ENCODE peak calls at places on chromosomes 2 and 18, in five cellular contexts. One of them, this sample, is unnamed.

GRCh38 chr2:174070281-174070680 is 105.1 kb upstream of the SP3 start:
- DNase-seq in progenitor cell of endocrine pancreas: no peak
- DNase-seq in AG10803: no peak
- DNase-seq in H9: no peak
- DNase-seq in body of pancreas: no peak
- DNase-seq in this sample: no peak

GRCh38 chr18:74526478-74526877 is 7.8 kb upstream of the CNDP1 start:
- DNase-seq in H9: no peak
- DNase-seq in body of pancreas: no peak
- DNase-seq in AG10803: no peak
- DNase-seq in progenitor cell of endocrine pancreas: no peak
- DNase-seq in this sample: no peak

GRCh38 chr2:238242731-238243495 is 3.1 kb upstream of the HES6 start:
- DNase-seq in H9: no peak
- DNase-seq in body of pancreas: peak; percentile 85
- DNase-seq in AG10803: no peak
- DNase-seq in progenitor cell of endocrine pancreas: no peak
- DNase-seq in this sample: no peak

GRCh38 chr2:116680537-116680936 is 1134.0 kb upstream of the DDX18 start:
- DNase-seq in AG10803: no peak
- DNase-seq in progenitor cell of endocrine pancreas: no peak
- DNase-seq in body of pancreas: no peak
- DNase-seq in H9: no peak
- DNase-seq in this sample: no peak

GRCh38 chr2:168849610-168850009 is 40.6 kb downstream of the SPC25 start:
- DNase-seq in AG10803: peak; percentile 27
- DNase-seq in H9: peak; percentile 41
- DNase-seq in body of pancreas: peak; percentile 77
- DNase-seq in progenitor cell of endocrine pancreas: no peak
- DNase-seq in this sample: no peak

GRCh38 chr2:233690444-233690843 is 2.2 kb upstream of the UGT1A6 start:
- DNase-seq in progenitor cell of endocrine pancreas: no peak
- DNase-seq in AG10803: no peak
- DNase-seq in H9: no peak
- DNase-seq in body of pancreas: no peak
- DNase-seq in this sample: no peak

GRCh38 chr2:112493858-112494648 is 12.1 kb downstream of the TTL start:
- DNase-seq in body of pancreas: no peak
- DNase-seq in progenitor cell of endocrine pancreas: no peak
- DNase-seq in H9: no peak
- DNase-seq in AG10803: peak; percentile 78
- DNase-seq in this sample: no peak

GRCh38 chr2:216495656-216496055 is 3.0 kb upstream of the RPL37A start:
- DNase-seq in progenitor cell of endocrine pancreas: no peak
- DNase-seq in body of pancreas: no peak
- DNase-seq in H9: no peak
- DNase-seq in AG10803: peak; percentile 37
- DNase-seq in this sample: no peak

GRCh38 chr18:3111523-3112240 is 98.7 kb upstream of the LPIN2 start:
- DNase-seq in body of pancreas: no peak
- DNase-seq in progenitor cell of endocrine pancreas: no peak
- DNase-seq in AG10803: peak; percentile 32
- DNase-seq in H9: no peak
- DNase-seq in this sample: no peak

GRCh38 chr2:199364153-199364552 is 93.6 kb downstream of the SATB2 start:
- DNase-seq in H9: no peak
- DNase-seq in AG10803: no peak
- DNase-seq in progenitor cell of endocrine pancreas: no peak
- DNase-seq in body of pancreas: no peak
- DNase-seq in this sample: no peak

GRCh38 chr2:133605031-133605773 is 36.9 kb upstream of the NCKAP5 start:
- DNase-seq in AG10803: no peak
- DNase-seq in H9: no peak
- DNase-seq in body of pancreas: no peak
- DNase-seq in progenitor cell of endocrine pancreas: no peak
- DNase-seq in this sample: no peak

GRCh38 chr2:54724150-54724559 is 693 bp downstream of the EML6 start:
- DNase-seq in AG10803: peak; percentile 1
- DNase-seq in body of pancreas: no peak
- DNase-seq in H9: no peak
- DNase-seq in progenitor cell of endocrine pancreas: no peak
- DNase-seq in this sample: no peak

GRCh38 chr2:240402566-240403295 is 32.7 kb upstream of the GPC1 start:
- DNase-seq in progenitor cell of endocrine pancreas: no peak
- DNase-seq in body of pancreas: no peak
- DNase-seq in AG10803: no peak
- DNase-seq in H9: peak; percentile 19
- DNase-seq in this sample: no peak

GRCh38 chr2:218733615-218734021 is 23.0 kb downstream of the TTLL4 start:
- DNase-seq in progenitor cell of endocrine pancreas: no peak
- DNase-seq in AG10803: peak; percentile 85
- DNase-seq in body of pancreas: no peak
- DNase-seq in H9: no peak
- DNase-seq in this sample: no peak

GRCh38 chr18:46485675-46486200 is 171.3 kb downstream of the LOXHD1 start:
- DNase-seq in progenitor cell of endocrine pancreas: no peak
- DNase-seq in AG10803: no peak
- DNase-seq in H9: peak; percentile 23
- DNase-seq in body of pancreas: no peak
- DNase-seq in this sample: no peak

GRCh38 chr2:135163306-135163705 is 111.2 kb downstream of the RAB3GAP1 start:
- DNase-seq in progenitor cell of endocrine pancreas: no peak
- DNase-seq in H9: no peak
- DNase-seq in body of pancreas: no peak
- DNase-seq in AG10803: no peak
- DNase-seq in this sample: no peak

GRCh38 chr2:222610746-222611145 is 45.1 kb downstream of the FARSB start:
- DNase-seq in body of pancreas: no peak
- DNase-seq in H9: no peak
- DNase-seq in progenitor cell of endocrine pancreas: no peak
- DNase-seq in AG10803: peak; percentile 21
- DNase-seq in this sample: no peak
- TF ChIP-seq CTCF in body of pancreas: no peak
- TF ChIP-seq CTCF in H9: no peak
- TF ChIP-seq CTCF in progenitor cell of endocrine pancreas: no peak
- TF ChIP-seq CTCF in AG10803: peak; percentile 22
- TF ChIP-seq CTCF in this sample: no peak

GRCh38 chr2:677056-677949 is at the start of gene TMEM18:
- DNase-seq in progenitor cell of endocrine pancreas: no peak
- DNase-seq in AG10803: peak; percentile 99
- DNase-seq in H9: peak; percentile 95
- DNase-seq in body of pancreas: peak; percentile 96
- DNase-seq in this sample: no peak
- TF ChIP-seq CTCF in progenitor cell of endocrine pancreas: peak; percentile 45
- TF ChIP-seq CTCF in AG10803: peak; percentile 26
- TF ChIP-seq CTCF in H9: peak; percentile 40
- TF ChIP-seq CTCF in body of pancreas: no peak
- TF ChIP-seq CTCF in this sample: no peak

DNA sequence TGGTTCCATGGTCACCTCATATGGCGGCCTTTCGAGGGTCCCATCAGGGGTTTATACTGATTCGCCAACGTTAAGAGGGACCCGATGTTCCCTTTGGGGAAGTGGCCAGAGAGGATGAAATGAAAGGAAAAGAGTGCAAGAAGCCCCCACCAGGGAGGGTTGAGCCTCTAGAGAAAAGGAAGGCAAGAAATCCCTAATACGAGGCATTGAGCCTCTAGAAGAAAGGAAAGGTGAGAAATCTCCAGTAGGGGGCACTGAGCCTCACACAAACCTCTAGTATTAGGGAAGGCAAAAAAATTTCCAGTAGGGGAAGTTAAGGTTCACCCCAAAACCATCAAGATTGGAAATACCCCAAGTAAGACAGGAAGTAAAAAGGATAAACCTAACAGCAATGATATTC is 9.8 kb upstream of the SAP130 start:
- DNase-seq in H9: peak; percentile 42
- DNase-seq in progenitor cell of endocrine pancreas: no peak
- DNase-seq in AG10803: no peak
- DNase-seq in body of pancreas: no peak
- DNase-seq in this sample: no peak
- TF ChIP-seq CTCF in H9: peak; percentile 57
- TF ChIP-seq CTCF in progenitor cell of endocrine pancreas: no peak
- TF ChIP-seq CTCF in AG10803: no peak
- TF ChIP-seq CTCF in body of pancreas: no peak
- TF ChIP-seq CTCF in this sample: no peak

GRCh38 chr2:165141601-165142000 is 62.2 kb downstream of the SCN3A start:
- DNase-seq in body of pancreas: no peak
- DNase-seq in H9: no peak
- DNase-seq in AG10803: no peak
- DNase-seq in progenitor cell of endocrine pancreas: no peak
- DNase-seq in this sample: no peak
- TF ChIP-seq CTCF in body of pancreas: no peak
- TF ChIP-seq CTCF in H9: peak; percentile 47
- TF ChIP-seq CTCF in AG10803: peak; percentile 28
- TF ChIP-seq CTCF in progenitor cell of endocrine pancreas: peak; percentile 42
- TF ChIP-seq CTCF in this sample: no peak

DNA sequence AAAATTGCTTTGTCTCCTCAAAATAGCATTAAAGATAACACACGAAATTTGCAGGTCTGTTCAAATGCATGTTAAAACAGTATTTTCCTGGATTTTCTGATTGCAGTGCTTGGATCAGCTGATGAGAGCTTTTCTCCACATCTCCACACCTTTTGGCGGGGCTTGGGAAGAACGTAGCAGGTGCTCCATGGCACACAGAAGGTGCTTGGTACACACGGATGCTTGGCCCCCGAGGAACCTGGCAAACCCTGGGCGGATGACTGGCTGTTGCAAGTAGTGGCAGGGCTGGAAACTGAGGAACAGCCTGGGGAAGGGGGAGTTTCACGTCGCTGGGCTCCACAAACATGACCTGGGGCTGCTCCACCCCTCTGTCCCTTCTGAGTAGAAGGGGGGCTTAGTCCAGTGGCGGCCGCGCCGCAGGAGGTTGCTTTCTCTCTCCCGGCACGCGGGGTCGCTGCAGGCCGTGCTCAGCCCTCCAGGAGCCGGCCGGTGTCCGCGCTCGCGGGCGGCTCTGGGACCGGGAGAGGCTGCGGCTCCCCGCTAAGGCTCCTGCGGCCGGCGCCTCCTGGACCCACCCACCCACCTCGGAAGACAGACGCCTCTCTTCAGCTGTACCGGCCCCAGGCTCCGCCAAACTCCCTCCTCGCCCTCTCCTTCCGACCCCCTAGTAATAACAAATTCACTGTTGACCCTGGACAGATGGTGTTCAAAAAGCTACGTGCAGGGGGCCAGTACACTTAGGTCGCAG is 69.3 kb downstream of the MARCO start:
- DNase-seq in progenitor cell of endocrine pancreas: peak; percentile 66
- DNase-seq in body of pancreas: peak; percentile 61
- DNase-seq in AG10803: peak; percentile 22
- DNase-seq in H9: peak; percentile 75
- DNase-seq in this sample: peak; percentile 81
- TF ChIP-seq CTCF in progenitor cell of endocrine pancreas: peak; percentile 89
- TF ChIP-seq CTCF in body of pancreas: peak; percentile 50
- TF ChIP-seq CTCF in AG10803: peak; percentile 50
- TF ChIP-seq CTCF in H9: peak; percentile 82
- TF ChIP-seq CTCF in this sample: no peak

GRCh38 chr18:49201464-49201863 is 250.7 kb upstream of the SMAD7 start:
- DNase-seq in H9: no peak
- DNase-seq in progenitor cell of endocrine pancreas: no peak
- DNase-seq in AG10803: no peak
- DNase-seq in body of pancreas: no peak
- DNase-seq in this sample: no peak

GRCh38 chr18:49207373-49207772 is 253.1 kb downstream of the DYM start:
- DNase-seq in body of pancreas: no peak
- DNase-seq in progenitor cell of endocrine pancreas: no peak
- DNase-seq in AG10803: peak; percentile 48
- DNase-seq in H9: no peak
- DNase-seq in this sample: no peak

GRCh38 chr18:49206717-49207116 is 253.7 kb downstream of the DYM start:
- DNase-seq in AG10803: peak; percentile 21
- DNase-seq in H9: no peak
- DNase-seq in progenitor cell of endocrine pancreas: no peak
- DNase-seq in body of pancreas: no peak
- DNase-seq in this sample: no peak
- TF ChIP-seq CTCF in AG10803: peak; percentile 48
- TF ChIP-seq CTCF in H9: no peak
- TF ChIP-seq CTCF in progenitor cell of endocrine pancreas: no peak
- TF ChIP-seq CTCF in body of pancreas: no peak
- TF ChIP-seq CTCF in this sample: no peak

GRCh38 chr2:11955314-11955713 is 208.9 kb downstream of the LPIN1 start:
- DNase-seq in body of pancreas: no peak
- DNase-seq in H9: no peak
- DNase-seq in progenitor cell of endocrine pancreas: no peak
- DNase-seq in AG10803: peak; percentile 82
- DNase-seq in this sample: no peak
- TF ChIP-seq CTCF in body of pancreas: no peak
- TF ChIP-seq CTCF in H9: no peak
- TF ChIP-seq CTCF in progenitor cell of endocrine pancreas: no peak
- TF ChIP-seq CTCF in AG10803: no peak
- TF ChIP-seq CTCF in this sample: no peak

DNA sequence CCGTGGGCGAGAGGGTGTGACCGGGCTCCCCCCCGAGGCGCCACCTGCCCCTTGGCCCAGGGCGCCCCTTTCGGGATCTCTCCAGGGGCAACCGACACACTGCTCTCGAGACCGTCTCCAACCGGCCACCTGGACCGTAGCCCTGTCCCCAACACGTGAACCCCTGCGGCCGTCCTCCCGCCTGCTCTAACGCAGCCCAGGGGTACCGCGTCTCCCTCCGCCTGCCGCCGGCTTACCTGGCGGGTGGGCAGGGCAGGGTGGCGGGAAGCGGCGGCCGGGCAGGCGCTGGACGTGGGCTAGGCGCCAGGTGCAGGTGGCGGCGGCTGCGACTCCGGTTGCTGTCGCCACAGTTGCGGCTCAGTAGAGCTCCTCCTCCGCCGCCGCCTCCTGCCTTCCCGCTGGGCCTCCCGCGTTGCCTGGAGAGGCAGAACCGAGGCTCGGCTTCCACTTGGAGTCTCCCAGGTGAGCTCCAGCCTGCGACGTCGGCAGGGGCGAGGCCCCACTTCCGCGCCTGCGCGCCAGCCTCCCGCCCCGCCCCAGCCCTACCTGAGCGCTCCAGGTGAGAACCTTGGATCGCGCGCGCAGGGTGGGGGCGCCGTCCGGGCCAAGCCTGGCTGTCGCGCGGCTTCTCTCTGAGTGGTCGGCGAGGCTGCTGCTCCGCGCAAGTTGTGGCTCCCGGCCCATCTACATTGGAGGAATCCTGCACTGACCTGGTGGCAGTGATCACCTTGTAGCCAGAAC is at the start of gene GALNT3:
- DNase-seq in progenitor cell of endocrine pancreas: peak; percentile 91
- DNase-seq in H9: peak; percentile 96
- DNase-seq in AG10803: no peak
- DNase-seq in body of pancreas: peak; percentile 98
- DNase-seq in this sample: peak; percentile 29
- TF ChIP-seq CTCF in progenitor cell of endocrine pancreas: peak; percentile 6
- TF ChIP-seq CTCF in H9: no peak
- TF ChIP-seq CTCF in AG10803: no peak
- TF ChIP-seq CTCF in body of pancreas: no peak
- TF ChIP-seq CTCF in this sample: no peak

GRCh38 chr2:61799054-61799453 is 54.8 kb downstream of the FAM161A start:
- DNase-seq in H9: no peak
- DNase-seq in body of pancreas: no peak
- DNase-seq in AG10803: no peak
- DNase-seq in progenitor cell of endocrine pancreas: no peak
- DNase-seq in this sample: no peak
- TF ChIP-seq CTCF in H9: no peak
- TF ChIP-seq CTCF in body of pancreas: no peak
- TF ChIP-seq CTCF in AG10803: no peak
- TF ChIP-seq CTCF in progenitor cell of endocrine pancreas: no peak
- TF ChIP-seq CTCF in this sample: no peak

This sample was measured in mesothelial cell of epicardium.